ENCODE peak calls at places on chromosome 18, in four cellular contexts. One of them, this sample, is unnamed.

GRCh38 chr18:74623047-74623816 is 25.6 kb downstream of the ZNF407 start:
- DNase-seq in HepG2: no peak
- DNase-seq in WTC11: no peak
- DNase-seq in K562: no peak
- DNase-seq in this sample: no peak

GRCh38 chr18:25594351-25594750 is 242.4 kb upstream of the ZNF521 start:
- DNase-seq in HepG2: no peak
- DNase-seq in WTC11: no peak
- DNase-seq in K562: no peak
- DNase-seq in this sample: peak

GRCh38 chr18:75215663-75216062 is 5.1 kb downstream of the TSHZ1 start:
- DNase-seq in HepG2: no peak
- DNase-seq in WTC11: no peak
- DNase-seq in K562: no peak
- DNase-seq in this sample: no peak

GRCh38 chr18:13470555-13471494 is 252.3 kb downstream of the LDLRAD4 start:
- DNase-seq in HepG2: peak
- DNase-seq in WTC11: no peak
- DNase-seq in K562: no peak
- DNase-seq in this sample: no peak

GRCh38 chr18:79380816-79381806 is 14.6 kb upstream of the NFATC1 start:
- DNase-seq in HepG2: peak
- DNase-seq in WTC11: peak
- DNase-seq in K562: peak
- DNase-seq in this sample: peak

GRCh38 chr18:5488844-5489243 is 55.0 kb downstream of the EPB41L3 start:
- DNase-seq in HepG2: peak
- DNase-seq in WTC11: no peak
- DNase-seq in K562: no peak
- DNase-seq in this sample: no peak

GRCh38 chr18:79495591-79496071 is 99.9 kb downstream of the NFATC1 start:
- DNase-seq in HepG2: no peak
- DNase-seq in WTC11: no peak
- DNase-seq in K562: no peak
- DNase-seq in this sample: no peak

GRCh38 chr18:29164020-29164706 is 987.2 kb upstream of the CDH2 start:
- DNase-seq in HepG2: peak
- DNase-seq in WTC11: no peak
- DNase-seq in K562: no peak
- DNase-seq in this sample: no peak

GRCh38 chr18:47254341-47254939 is 3.0 kb upstream of the SKOR2 start:
- DNase-seq in HepG2: peak
- DNase-seq in WTC11: peak
- DNase-seq in K562: peak
- DNase-seq in this sample: no peak

GRCh38 chr18:9796933-9797549 is 88.7 kb upstream of the TXNDC2 start:
- DNase-seq in HepG2: no peak
- DNase-seq in WTC11: no peak
- DNase-seq in K562: no peak
- DNase-seq in this sample: peak

GRCh38 chr18:46950064-46950656 is 32.8 kb downstream of the KATNAL2 start:
- DNase-seq in HepG2: peak
- DNase-seq in WTC11: no peak
- DNase-seq in K562: peak
- DNase-seq in this sample: peak

GRCh38 chr18:53442415-53442783 is 782.1 kb downstream of the MBD2 start:
- DNase-seq in HepG2: no peak
- DNase-seq in WTC11: no peak
- DNase-seq in K562: no peak
- DNase-seq in this sample: no peak

GRCh38 chr18:69880083-69880482 is 67.6 kb downstream of the CD226 start:
- DNase-seq in HepG2: no peak
- DNase-seq in WTC11: no peak
- DNase-seq in K562: no peak
- DNase-seq in this sample: no peak

GRCh38 chr18:49731860-49732311 is 81.4 kb downstream of the ACAA2 start:
- DNase-seq in HepG2: peak
- DNase-seq in WTC11: no peak
- DNase-seq in K562: no peak
- DNase-seq in this sample: no peak

GRCh38 chr18:54679318-54680149 is 88.5 kb downstream of the DYNAP start:
- DNase-seq in HepG2: peak
- DNase-seq in WTC11: no peak
- DNase-seq in K562: peak
- DNase-seq in this sample: peak

GRCh38 chr18:48949606-48950535 is 894 bp downstream of the SMAD7 start:
- DNase-seq in HepG2: no peak
- DNase-seq in WTC11: peak
- DNase-seq in K562: no peak
- DNase-seq in this sample: peak

GRCh38 chr18:63681449-63682381 is 20.0 kb upstream of the SERPINB3 start:
- DNase-seq in HepG2: peak
- DNase-seq in WTC11: no peak
- DNase-seq in K562: no peak
- DNase-seq in this sample: no peak

GRCh38 chr18:64322189-64322588 is 173.3 kb upstream of the LINC00305 start:
- DNase-seq in HepG2: no peak
- DNase-seq in WTC11: no peak
- DNase-seq in K562: no peak
- DNase-seq in this sample: no peak

GRCh38 chr18:48908916-48909315 is 41.8 kb downstream of the SMAD7 start:
- DNase-seq in HepG2: no peak
- DNase-seq in WTC11: no peak
- DNase-seq in K562: no peak
- DNase-seq in this sample: no peak

GRCh38 chr18:55401638-55402191 is 186.3 kb downstream of the TCF4 start:
- DNase-seq in HepG2: peak
- DNase-seq in WTC11: peak
- DNase-seq in K562: no peak
- DNase-seq in this sample: no peak

GRCh38 chr18:23291456-23292205 is 156.3 kb downstream of the CABLES1 start:
- DNase-seq in HepG2: no peak
- DNase-seq in WTC11: no peak
- DNase-seq in K562: no peak
- DNase-seq in this sample: no peak

GRCh38 chr18:10463741-10464140 is 9.3 kb downstream of the APCDD1 start:
- DNase-seq in HepG2: no peak
- DNase-seq in WTC11: no peak
- DNase-seq in K562: no peak
- DNase-seq in this sample: no peak

GRCh38 chr18:23618862-23619387 is 32.6 kb upstream of the NPC1 start:
- DNase-seq in HepG2: peak
- DNase-seq in WTC11: peak
- DNase-seq in K562: no peak
- DNase-seq in this sample: no peak

GRCh38 chr18:26397019-26397418 is 151.3 kb downstream of the KCTD1 start:
- DNase-seq in HepG2: no peak
- DNase-seq in WTC11: no peak
- DNase-seq in K562: no peak
- DNase-seq in this sample: no peak

GRCh38 chr18:37335337-37335736 is 230.3 kb downstream of the CELF4 start:
- DNase-seq in HepG2: no peak
- DNase-seq in WTC11: peak
- DNase-seq in K562: peak
- DNase-seq in this sample: peak

GRCh38 chr18:48662021-48662661 is 123.3 kb downstream of the CTIF start:
- DNase-seq in HepG2: peak
- DNase-seq in WTC11: no peak
- DNase-seq in K562: peak
- DNase-seq in this sample: no peak

GRCh38 chr18:9742588-9743131 is 34.6 kb downstream of the RAB31 start:
- DNase-seq in HepG2: no peak
- DNase-seq in WTC11: no peak
- DNase-seq in K562: no peak
- DNase-seq in this sample: no peak

DNA sequence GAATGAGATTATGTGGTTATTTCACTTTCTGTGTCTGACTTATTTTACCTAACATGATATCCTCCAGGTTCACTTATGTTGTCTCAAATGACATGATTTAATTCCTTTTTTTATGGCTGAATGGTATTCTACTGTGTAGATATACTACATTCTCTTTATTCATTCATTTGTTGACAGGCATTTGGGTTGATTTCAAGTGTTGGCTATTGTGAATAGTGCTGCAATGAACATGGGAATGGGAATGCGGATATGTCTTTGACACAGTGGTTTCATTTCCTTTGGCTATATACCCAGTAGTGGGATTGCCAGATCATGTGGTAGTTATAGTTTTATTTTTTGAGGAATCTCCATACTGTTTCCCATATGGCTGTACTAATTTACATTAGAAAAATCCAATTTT is 195.4 kb upstream of the KLHL14 start:
- DNase-seq in HepG2: no peak
- DNase-seq in WTC11: no peak
- DNase-seq in K562: no peak
- DNase-seq in this sample: no peak
- TF ChIP-seq FOXJ3 in HepG2: no peak
- TF ChIP-seq FOXJ3 in WTC11: no peak
- TF ChIP-seq FOXJ3 in K562: no peak
- TF ChIP-seq FOXJ3 in this sample: no peak

GRCh38 chr18:45522371-45522770 is 92.9 kb upstream of the SLC14A2 start:
- DNase-seq in HepG2: no peak
- DNase-seq in WTC11: no peak
- DNase-seq in K562: no peak
- DNase-seq in this sample: no peak

GRCh38 chr18:45519881-45520280 is 95.4 kb upstream of the SLC14A2 start:
- DNase-seq in HepG2: no peak
- DNase-seq in WTC11: no peak
- DNase-seq in K562: no peak
- DNase-seq in this sample: no peak

GRCh38 chr18:45521151-45521550 is 94.1 kb upstream of the SLC14A2 start:
- DNase-seq in HepG2: no peak
- DNase-seq in WTC11: no peak
- DNase-seq in K562: no peak
- DNase-seq in this sample: no peak

GRCh38 chr18:45518770-45519169 is 96.5 kb upstream of the SLC14A2 start:
- DNase-seq in HepG2: no peak
- DNase-seq in WTC11: no peak
- DNase-seq in K562: no peak
- DNase-seq in this sample: no peak

DNA sequence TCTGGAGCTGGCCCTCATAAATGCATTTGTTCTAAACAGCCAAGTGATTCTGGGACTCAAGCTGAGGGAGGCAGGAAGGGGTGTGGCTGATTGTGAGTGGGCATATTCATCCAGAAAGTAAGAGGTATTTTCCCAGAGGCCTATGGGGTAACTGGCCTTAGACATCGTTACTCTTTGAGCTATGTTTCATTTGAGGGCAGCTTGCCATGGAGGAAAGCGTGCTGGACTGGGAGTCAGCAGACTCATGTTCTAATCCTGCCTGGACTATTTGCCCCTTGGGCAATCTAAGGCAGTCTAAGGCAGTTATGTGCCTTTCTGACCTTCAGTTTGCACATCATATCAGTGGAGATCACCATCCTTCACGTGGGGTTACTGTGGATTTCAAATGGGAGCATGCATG is 93.5 kb upstream of the SLC14A2 start:
- DNase-seq in HepG2: no peak
- DNase-seq in WTC11: no peak
- DNase-seq in K562: no peak
- DNase-seq in this sample: no peak
- TF ChIP-seq FOXJ3 in HepG2: no peak
- TF ChIP-seq FOXJ3 in WTC11: no peak
- TF ChIP-seq FOXJ3 in K562: no peak
- TF ChIP-seq FOXJ3 in this sample: no peak

GRCh38 chr18:596288-596881 is 403 bp upstream of the CLUL1 start:
- DNase-seq in HepG2: peak
- DNase-seq in WTC11: peak
- DNase-seq in K562: peak
- DNase-seq in this sample: peak

GRCh38 chr18:600107-600506 is 3.3 kb downstream of the CLUL1 start:
- DNase-seq in HepG2: no peak
- DNase-seq in WTC11: no peak
- DNase-seq in K562: no peak
- DNase-seq in this sample: no peak

GRCh38 chr18:595068-595467 is 1.7 kb upstream of the CLUL1 start:
- DNase-seq in HepG2: no peak
- DNase-seq in WTC11: no peak
- DNase-seq in K562: no peak
- DNase-seq in this sample: no peak

GRCh38 chr18:598053-598665 is 1.4 kb downstream of the CLUL1 start:
- DNase-seq in HepG2: no peak
- DNase-seq in WTC11: no peak
- DNase-seq in K562: no peak
- DNase-seq in this sample: no peak

GRCh38 chr18:595571-595970 is 1.2 kb upstream of the CLUL1 start:
- DNase-seq in HepG2: no peak
- DNase-seq in WTC11: no peak
- DNase-seq in K562: no peak
- DNase-seq in this sample: no peak
- TF ChIP-seq FOXJ3 in HepG2: no peak
- TF ChIP-seq FOXJ3 in WTC11: no peak
- TF ChIP-seq FOXJ3 in K562: no peak
- TF ChIP-seq FOXJ3 in this sample: no peak

GRCh38 chr18:77069931-77070330 is 62.7 kb downstream of the MBP start:
- DNase-seq in HepG2: no peak
- DNase-seq in WTC11: no peak
- DNase-seq in K562: no peak
- DNase-seq in this sample: no peak

GRCh38 chr18:77067315-77068061 is 65.1 kb downstream of the MBP start:
- DNase-seq in HepG2: peak
- DNase-seq in WTC11: no peak
- DNase-seq in K562: no peak
- DNase-seq in this sample: no peak

GRCh38 chr18:77069482-77069881 is 63.1 kb downstream of the MBP start:
- DNase-seq in HepG2: no peak
- DNase-seq in WTC11: no peak
- DNase-seq in K562: no peak
- DNase-seq in this sample: no peak

GRCh38 chr18:77068890-77069312 is 63.7 kb downstream of the MBP start:
- DNase-seq in HepG2: no peak
- DNase-seq in WTC11: no peak
- DNase-seq in K562: no peak
- DNase-seq in this sample: no peak

DNA sequence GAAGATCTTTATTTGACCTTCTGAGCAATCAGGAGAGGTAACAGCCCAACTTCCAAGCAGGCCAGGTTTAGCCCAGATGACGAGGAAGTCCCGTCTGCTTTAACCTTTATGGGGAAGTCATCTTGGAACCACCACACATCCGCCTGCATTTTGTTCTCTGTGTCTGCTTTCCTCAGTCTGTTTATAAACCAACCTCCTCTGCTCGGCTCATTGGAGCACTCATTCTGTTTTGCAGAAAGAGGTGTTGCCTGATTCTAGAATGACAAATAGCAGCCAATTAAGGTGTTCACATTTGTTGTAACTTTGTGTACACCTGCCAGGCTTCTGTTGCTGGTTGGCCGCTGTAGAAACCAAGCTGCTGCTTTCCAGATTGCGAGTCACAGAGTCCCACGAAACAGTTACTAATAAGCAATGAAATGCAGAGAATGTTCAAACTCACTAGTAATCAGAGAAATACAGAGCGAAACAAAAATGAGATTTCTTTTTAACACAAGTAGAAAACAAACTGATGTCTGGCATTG is 64.2 kb downstream of the MBP start:
- DNase-seq in HepG2: no peak
- DNase-seq in WTC11: no peak
- DNase-seq in K562: no peak
- DNase-seq in this sample: no peak
- TF ChIP-seq FOXJ3 in HepG2: no peak
- TF ChIP-seq FOXJ3 in WTC11: no peak
- TF ChIP-seq FOXJ3 in K562: no peak
- TF ChIP-seq FOXJ3 in this sample: no peak